ENCODE peak calls at places on chromosomes 3 and 15, in seven cellular contexts. G, I, S, R, T, N and U are unnamed samples.

GRCh38 chr3:169241928-169242751 is 421.4 kb downstream of the MECOM start:
- DNase-seq in N (no peak), S (no peak), R (no peak), G (peak; percentile 90), I (no peak), T (no peak), U (peak; percentile 39)

GRCh38 chr15:63374686-63375520 is 6.7 kb downstream of the CA12 start:
- DNase-seq in I (no peak), T (no peak), R (no peak), G (peak; percentile 87), N (peak; percentile 25), S (peak; percentile 32), U (no peak)

GRCh38 chr3:45644063-45644462 is 45.1 kb upstream of the SACM1L start:
- DNase-seq in I (no peak), N (no peak), R (no peak), T (no peak), S (no peak), G (peak; percentile 83), U (no peak)

GRCh38 chr15:75452968-75453702 is 1.6 kb upstream of the SIN3A start:
- DNase-seq in R (no peak), T (peak; percentile 77), S (peak; percentile 78), N (no peak), G (peak; percentile 33), I (no peak), U (peak; percentile 54)

GRCh38 chr3:171162986-171163723 is 136.6 kb upstream of the SLC2A2 start:
- DNase-seq in R (no peak), T (no peak), N (no peak), I (no peak), G (no peak), S (no peak), U (no peak)

GRCh38 chr15:47188766-47189507 is 528.4 kb upstream of the SEMA6D start:
- DNase-seq in G (no peak), I (no peak), T (no peak), S (no peak), R (no peak), N (no peak), U (no peak)

GRCh38 chr3:17655743-17656142 is 86.7 kb downstream of the TBC1D5 start:
- DNase-seq in R (no peak), T (no peak), S (no peak), G (no peak), N (no peak), I (no peak), U (no peak)

GRCh38 chr3:153315781-153316180 is 153.8 kb downstream of the RAP2B start:
- DNase-seq in S (no peak), N (no peak), I (peak; percentile 87), G (peak; percentile 67), R (no peak), T (no peak), U (no peak)

GRCh38 chr15:90037510-90037860 is 36.4 kb downstream of the ZNF710 start:
- DNase-seq in N (no peak), R (no peak), S (no peak), T (no peak), I (no peak), G (peak; percentile 70), U (no peak)

DNA sequence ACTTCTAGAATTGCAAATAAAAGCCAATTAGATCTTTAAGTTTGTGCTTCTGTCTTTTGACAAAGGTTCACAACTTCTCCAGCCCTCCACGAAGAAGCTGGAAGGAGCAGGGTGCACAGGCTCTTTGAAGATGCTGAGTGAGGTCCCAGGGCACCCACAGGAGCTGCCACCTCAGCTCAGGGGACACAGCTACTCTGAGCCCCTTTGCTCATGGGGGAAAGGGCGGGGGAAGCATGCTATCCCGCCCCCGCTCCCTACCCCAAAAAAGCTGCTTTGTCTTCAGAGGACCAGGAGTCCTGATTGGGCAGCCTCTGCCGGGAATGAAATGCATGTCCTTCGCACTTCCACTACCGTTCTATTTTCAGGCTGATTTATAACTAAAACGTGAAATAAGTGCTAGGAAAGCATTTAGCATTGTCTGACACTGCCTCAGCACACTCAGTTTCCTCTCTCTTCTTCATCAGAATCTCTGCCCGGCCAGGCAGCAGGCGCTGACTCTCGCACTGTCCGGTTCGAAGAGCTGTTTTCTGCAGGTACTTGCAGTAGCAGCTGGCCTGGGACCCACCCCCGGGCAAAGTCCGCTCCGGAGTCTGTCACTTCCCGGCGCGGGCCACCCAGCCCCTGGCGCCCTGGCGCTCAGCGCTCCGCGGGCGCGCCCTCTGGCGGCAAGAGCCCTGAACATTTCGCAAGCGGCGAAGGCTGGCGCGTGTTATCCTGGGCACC is 45.5 kb upstream of the KLHL25 start:
- DNase-seq in N (peak; percentile 35), G (peak; percentile 53), T (peak; percentile 83), S (peak; percentile 92), R (peak; percentile 73), I (no peak), U (peak; percentile 70)
- H3K4me3 ChIP-seq in N (peak overlapping the region; percentile 23), G (peak overlapping the region; percentile 55), T (peak overlapping the region; percentile 36), S (peak overlapping the region; percentile 12), R (peak overlapping the region; percentile 30), I (peak overlapping the region; percentile 33), U (no peak overlapping the region)

GRCh38 chr3:101131767-101132166 is 138.5 kb upstream of the ABI3BP start:
- DNase-seq in T (peak; percentile 3), R (no peak), S (no peak), N (no peak), I (no peak), G (no peak), U (peak; percentile 16)

GRCh38 chr3:101128786-101129185 is 135.6 kb upstream of the ABI3BP start:
- DNase-seq in I (no peak), S (no peak), R (no peak), N (no peak), G (peak; percentile 20), T (no peak), U (no peak)

GRCh38 chr3:101134331-101134730 is 141.1 kb upstream of the ABI3BP start:
- DNase-seq in I (no peak), T (no peak), G (no peak), S (no peak), R (no peak), N (no peak), U (no peak)

GRCh38 chr3:101138817-101139216 is 145.6 kb upstream of the ABI3BP start:
- DNase-seq in T (no peak), G (no peak), R (no peak), S (no peak), N (no peak), I (no peak), U (no peak)

DNA sequence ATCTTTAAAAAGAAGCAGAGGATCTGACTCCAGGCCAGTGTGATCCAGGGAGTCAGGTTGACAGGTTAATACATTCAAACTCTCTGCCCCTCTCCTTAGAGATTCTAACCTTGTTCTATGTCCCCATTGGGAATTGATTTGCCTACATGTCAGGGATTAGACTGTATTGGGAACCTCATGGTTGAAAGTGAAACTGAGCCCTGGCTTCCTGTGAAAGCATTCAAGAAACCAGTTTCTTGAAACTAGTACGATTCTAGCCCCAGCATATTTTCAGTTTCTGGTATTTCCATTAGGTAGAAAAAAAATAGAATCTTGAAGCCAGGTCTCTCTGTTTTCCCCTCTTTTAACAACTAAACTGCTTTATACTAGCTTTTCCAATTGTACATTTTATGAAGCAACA is 140.4 kb upstream of the ABI3BP start:
- DNase-seq in T (peak; percentile 9), G (no peak), I (no peak), S (no peak), R (no peak), N (no peak), U (no peak)
- H3K4me3 ChIP-seq in T (no peak overlapping the region), G (no peak overlapping the region), I (no peak overlapping the region), S (no peak overlapping the region), R (no peak overlapping the region), N (no peak overlapping the region), U (no peak overlapping the region)

GRCh38 chr3:138308783-138309182 is 20.9 kb downstream of the NME9 start:
- DNase-seq in G (no peak), I (no peak), R (no peak), S (no peak), N (no peak), T (no peak), U (no peak)
- H3K4me3 ChIP-seq in G (no peak overlapping the region), I (no peak overlapping the region), R (no peak overlapping the region), S (no peak overlapping the region), N (no peak overlapping the region), T (no peak overlapping the region), U (no peak overlapping the region)

DNA sequence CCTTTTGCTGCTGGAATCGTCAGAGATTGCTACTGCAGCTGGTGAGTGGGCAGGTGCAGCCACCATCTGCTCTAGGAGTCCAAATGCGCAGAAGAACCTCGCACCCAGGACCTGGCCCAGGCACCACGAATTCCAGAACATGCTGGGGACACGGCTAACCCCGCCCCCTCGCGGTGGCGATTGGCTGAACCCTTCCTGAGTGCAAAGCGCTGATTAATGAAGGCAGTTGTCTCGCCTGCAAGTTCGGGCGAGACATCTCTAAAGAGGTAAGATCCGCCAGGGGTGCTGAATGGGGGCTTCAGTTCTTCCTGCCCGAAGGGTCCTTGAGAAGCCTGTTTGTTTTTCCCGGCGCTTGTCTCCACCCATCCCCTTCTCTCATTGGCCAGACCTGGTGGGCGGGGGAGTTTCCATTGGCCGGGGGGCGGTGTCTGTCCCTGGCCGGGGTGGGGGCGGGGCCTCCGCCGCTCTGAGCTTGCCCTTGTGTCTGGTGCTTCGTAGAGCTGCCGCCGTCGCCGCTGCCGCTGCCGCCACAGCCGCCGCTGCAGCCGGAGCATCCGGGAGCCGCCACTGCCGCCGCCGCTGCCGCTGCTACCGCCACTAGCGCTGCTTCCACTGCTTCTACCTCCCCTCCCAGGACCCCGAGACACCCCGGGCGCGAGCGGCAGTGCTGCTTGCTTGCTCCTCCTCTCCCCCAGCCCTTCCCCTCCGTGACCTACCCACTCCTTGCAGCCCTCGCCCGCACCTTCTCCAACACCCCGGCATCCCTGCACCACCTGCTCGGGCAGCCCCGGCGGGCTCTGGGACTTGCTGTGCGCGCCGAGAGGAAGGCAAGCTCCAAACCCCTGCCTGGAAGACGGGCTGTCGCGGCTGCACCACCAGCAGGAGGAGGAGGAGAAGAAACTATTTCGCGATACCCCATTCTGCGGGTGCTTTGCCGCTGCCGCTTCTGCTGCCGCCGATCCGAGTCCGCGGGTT is at the start of gene CADM2:
- DNase-seq in N (peak; percentile 2), R (peak; percentile 91), I (peak; percentile 4), S (peak; percentile 94), G (peak; percentile 79), T (peak; percentile 44), U (peak; percentile 79)
- H3K4me3 ChIP-seq in N (peak within 1 kb of the TSS; percentile 30), R (peak within 1 kb of the TSS; percentile 88), I (peak within 1 kb of the TSS; percentile 48), S (peak within 1 kb of the TSS; percentile 62), G (peak within 1 kb of the TSS; percentile 59), T (peak within 1 kb of the TSS; percentile 47), U (peak within 1 kb of the TSS; percentile 86)